ENCODE peak calls at places on chromosome 10, in seven cellular contexts. U is stimulated activated CD4-positive, alpha-beta T cell treated with anti-CD3 and anti-CD28 coated beads, Interleukin-1b, Interleukin-23, amount 100 ng/mL, for 24 hours; Z is brain pericyte; M is astrocyte of the spinal cord; N is cardiac fibroblast; A is activated CD4-positive, alpha-beta T cell treated with anti-CD3 and anti-CD28 coated beads, Interleukin-2, amount 50 U/mL, for 24 hours; V is Right ventricle myocardium inferior. C is an unnamed sample.

GRCh38 chr10:30782543-30783461 is 153.2 kb upstream of the LYZL2 start:
- DNase-seq in U (no peak), Z (no peak), M (peak; percentile 54), N (peak; percentile 35), A (no peak), V (no peak), C (no peak)

GRCh38 chr10:114548662-114549061 is 109.4 kb downstream of the ABLIM1 start:
- DNase-seq in U (no peak), Z (no peak), M (peak; percentile 46), N (peak; percentile 77), A (no peak), V (no peak), C (no peak)

GRCh38 chr10:408223-408622 is 273.0 kb downstream of the ZMYND11 start:
- DNase-seq in U (no peak), Z (no peak), M (no peak), N (no peak), A (no peak), V (no peak), C (no peak)

GRCh38 chr10:23345861-23346260 is 1.3 kb upstream of the C10orf67 start:
- DNase-seq in U (no peak), Z (no peak), M (peak; percentile 81), N (peak; percentile 87), A (no peak), V (no peak), C (no peak)

GRCh38 chr10:111890046-111890445 is 293.5 kb downstream of the GPAM start:
- DNase-seq in U (no peak), Z (no peak), M (no peak), N (no peak), A (no peak), V (no peak), C (no peak)

GRCh38 chr10:14562615-14563214 is 212.0 kb downstream of the FAM107B start:
- DNase-seq in U (no peak), Z (no peak), M (no peak), N (no peak), A (no peak), V (no peak), C (no peak)

GRCh38 chr10:105063796-105064195 is 422.7 kb downstream of the SORCS3 start:
- DNase-seq in U (no peak), Z (no peak), M (peak; percentile 54), N (peak; percentile 0), A (no peak), V (no peak), C (no peak)

GRCh38 chr10:71038234-71038633 is 149.9 kb upstream of the PCBD1 start:
- DNase-seq in U (no peak), Z (no peak), M (no peak), N (no peak), A (no peak), V (no peak), C (no peak)